ENCODE peak calls at places on chromosomes 1 and 21, in four cellular contexts. S, H, Y and Z are unnamed samples.

GRCh38 chr1:170864238-170864637 is 71.1 kb upstream of the MROH9 start:
- DNase-seq in S (no peak), H (no peak), Y (no peak), Z (no peak)

GRCh38 chr1:156550346-156550745 is 22.0 kb downstream of the IQGAP3 start:
- DNase-seq in S (no peak), H (no peak), Y (no peak), Z (no peak)

GRCh38 chr1:12015001-12015491 is 4.3 kb upstream of the MIIP start:
- DNase-seq in S (no peak), H (no peak), Y (no peak), Z (no peak)

GRCh38 chr1:69523032-69523431 is 44.7 kb upstream of the LRRC7 start:
- DNase-seq in S (no peak), H (no peak), Y (no peak), Z (no peak)

GRCh38 chr1:80836505-80836904 is 964.2 kb upstream of the ADGRL2 start:
- DNase-seq in S (no peak), H (no peak), Y (no peak), Z (no peak)

GRCh38 chr1:154014154-154014910 is 23.8 kb downstream of the RPS27 start:
- DNase-seq in S (no peak), H (no peak), Y (no peak), Z (no peak)

GRCh38 chr1:61536722-61537121 is 188.2 kb downstream of the TM2D1 start:
- DNase-seq in S (no peak), H (no peak), Y (no peak), Z (no peak)

GRCh38 chr1:182069028-182069466 is 7.5 kb upstream of the ZNF648 start:
- DNase-seq in S (peak; percentile 92), H (peak; percentile 81), Y (peak; percentile 42), Z (peak; percentile 84)

GRCh38 chr1:212212901-212213300 is 72.3 kb upstream of the PPP2R5A start:
- DNase-seq in S (no peak), H (no peak), Y (no peak), Z (no peak)

GRCh38 chr1:12142141-12142823 is 24.5 kb upstream of the TNFRSF1B start:
- DNase-seq in S (no peak), H (no peak), Y (no peak), Z (no peak)

GRCh38 chr1:95679262-95679661 is 445.3 kb downstream of the RWDD3 start:
- DNase-seq in S (no peak), H (no peak), Y (no peak), Z (no peak)

GRCh38 chr1:218659911-218660677 is 315.0 kb downstream of the TGFB2 start:
- DNase-seq in S (no peak), H (no peak), Y (no peak), Z (no peak)

GRCh38 chr1:24119859-24120756 is 8.2 kb upstream of the MYOM3 start:
- DNase-seq in S (no peak), H (no peak), Y (peak; percentile 85), Z (no peak)

GRCh38 chr21:28099296-28099695 is 893.4 kb downstream of the LTN1 start:
- DNase-seq in S (no peak), H (no peak), Y (no peak), Z (no peak)

GRCh38 chr1:205191127-205191577 is 20.4 kb downstream of the DSTYK start:
- DNase-seq in S (no peak), H (no peak), Y (peak; percentile 73), Z (no peak)

GRCh38 chr1:15799928-15800835 is 7.3 kb downstream of the UQCRHL start:
- DNase-seq in S (peak; percentile 62), H (peak; percentile 75), Y (peak; percentile 98), Z (peak; percentile 81)
- H3K27ac ChIP-seq in S (no peak overlapping the region), H (no peak overlapping the region), Y (peak overlapping the region; percentile 83), Z (peak overlapping the region; percentile 97)

GRCh38 chr1:111621050-111621449 is 1.5 kb downstream of the RAP1A start:
- DNase-seq in S (no peak), H (no peak), Y (no peak), Z (no peak)
- H3K9ac ChIP-seq in S (no peak overlapping the region), H (peak overlapping the region; percentile 74), Y (peak overlapping the region; percentile 90), Z (peak overlapping the region; percentile 78)

GRCh38 chr1:43821471-43821870 is 112.1 kb upstream of the ARTN start:
- DNase-seq in S (no peak), H (no peak), Y (no peak), Z (no peak)

GRCh38 chr1:43819354-43819753 is 112.0 kb downstream of the ST3GAL3 start:
- DNase-seq in S (no peak), H (peak; percentile 22), Y (no peak), Z (no peak)

GRCh38 chr1:43818691-43819090 is 111.4 kb downstream of the ST3GAL3 start:
- DNase-seq in S (no peak), H (no peak), Y (no peak), Z (no peak)

GRCh38 chr1:43824795-43825194 is 108.8 kb upstream of the ARTN start:
- DNase-seq in S (no peak), H (no peak), Y (no peak), Z (no peak)

DNA sequence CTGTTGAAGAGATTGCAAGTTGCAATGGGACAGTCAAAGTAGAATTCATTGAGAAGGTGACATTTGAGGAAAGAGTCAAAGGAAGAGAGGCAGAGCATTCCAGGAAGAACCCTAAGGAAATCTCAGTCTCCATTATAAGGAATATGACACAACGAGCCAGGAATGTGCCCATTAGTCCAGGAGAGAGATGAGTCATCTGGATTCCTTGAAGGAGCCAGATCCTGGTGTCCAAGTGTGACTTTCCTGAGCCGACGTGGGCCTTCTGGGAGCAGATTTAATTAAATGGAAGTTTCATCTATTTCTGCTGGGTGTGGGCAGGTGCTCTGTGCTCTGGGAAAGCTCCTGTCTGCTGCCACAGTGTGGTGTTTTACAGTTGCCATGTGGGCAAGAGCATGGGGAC is 111.6 kb upstream of the ARTN start:
- DNase-seq in S (no peak), H (no peak), Y (no peak), Z (no peak)
- TF ChIP-seq CHD2 in S (no peak), H (no peak), Y (no peak), Z (no peak)

GRCh38 chr1:216812966-216813365 is 89.7 kb upstream of the ESRRG start:
- DNase-seq in S (no peak), H (no peak), Y (no peak), Z (no peak)
- H3K27ac ChIP-seq in S (no peak overlapping the region), H (no peak overlapping the region), Y (no peak overlapping the region), Z (no peak overlapping the region)

GRCh38 chr1:2585318-2586092 is 1.1 kb upstream of the PRXL2B start:
- DNase-seq in S (peak; percentile 61), H (peak; percentile 91), Y (peak; percentile 63), Z (peak; percentile 82)

GRCh38 chr1:2582401-2582800 is 4.2 kb upstream of the PRXL2B start:
- DNase-seq in S (no peak), H (no peak), Y (no peak), Z (no peak)

GRCh38 chr1:2583331-2583791 is 3.2 kb upstream of the PRXL2B start:
- DNase-seq in S (no peak), H (no peak), Y (no peak), Z (no peak)

GRCh38 chr1:2584822-2585317 is 1.7 kb upstream of the PRXL2B start:
- DNase-seq in S (no peak), H (no peak), Y (no peak), Z (no peak)

DNA sequence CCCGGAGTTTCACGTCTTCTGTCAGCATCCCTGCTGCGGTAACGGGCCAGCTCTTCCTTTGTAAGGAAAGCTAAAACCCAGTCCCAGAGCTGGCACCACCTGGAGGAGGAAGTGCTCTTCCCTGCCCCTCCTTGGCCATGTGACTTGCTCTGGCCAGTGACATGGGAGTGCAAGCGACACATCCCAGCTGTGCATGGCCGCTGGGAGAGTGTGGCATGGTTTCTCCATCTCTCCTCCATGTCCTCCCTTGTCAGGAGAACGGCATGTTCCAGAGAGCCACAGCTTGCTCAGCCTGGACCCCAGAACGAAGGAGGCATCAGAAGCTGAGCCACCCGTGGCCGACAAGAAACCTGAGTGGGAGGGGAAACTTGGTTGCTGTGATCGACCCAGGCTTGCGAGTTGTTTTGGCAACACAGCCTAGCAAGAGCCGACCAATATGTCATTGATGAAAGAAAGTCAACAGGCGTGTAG is 2.7 kb upstream of the PRXL2B start:
- DNase-seq in S (no peak), H (no peak), Y (no peak), Z (no peak)
- H3K9ac ChIP-seq in S (no peak overlapping the region), H (no peak overlapping the region), Y (no peak overlapping the region), Z (no peak overlapping the region)

GRCh38 chr1:56967355-56967754 is 1.5 kb upstream of the C8B start:
- DNase-seq in S (no peak), H (no peak), Y (no peak), Z (no peak)

GRCh38 chr1:56967900-56968832 is 2.4 kb upstream of the C8B start:
- DNase-seq in S (peak; percentile 93), H (peak; percentile 69), Y (peak; percentile 58), Z (peak; percentile 40)

GRCh38 chr1:56966698-56966999 is 834 bp upstream of the C8B start:
- DNase-seq in S (no peak), H (no peak), Y (no peak), Z (no peak)

GRCh38 chr1:56970280-56970679 is 4.5 kb upstream of the C8B start:
- DNase-seq in S (no peak), H (no peak), Y (peak; percentile 51), Z (no peak)

GRCh38 chr1:56968878-56969495 is 3.2 kb upstream of the C8B start:
- DNase-seq in S (no peak), H (no peak), Y (no peak), Z (no peak)
- TF ChIP-seq CHD2 in S (no peak), H (no peak), Y (no peak), Z (no peak)

GRCh38 chr1:7299994-7300393 is 471.1 kb upstream of the VAMP3 start:
- DNase-seq in S (no peak), H (no peak), Y (no peak), Z (no peak)
- H3K27ac ChIP-seq in S (no peak overlapping the region), H (no peak overlapping the region), Y (no peak overlapping the region), Z (peak overlapping the region; percentile 100)

DNA sequence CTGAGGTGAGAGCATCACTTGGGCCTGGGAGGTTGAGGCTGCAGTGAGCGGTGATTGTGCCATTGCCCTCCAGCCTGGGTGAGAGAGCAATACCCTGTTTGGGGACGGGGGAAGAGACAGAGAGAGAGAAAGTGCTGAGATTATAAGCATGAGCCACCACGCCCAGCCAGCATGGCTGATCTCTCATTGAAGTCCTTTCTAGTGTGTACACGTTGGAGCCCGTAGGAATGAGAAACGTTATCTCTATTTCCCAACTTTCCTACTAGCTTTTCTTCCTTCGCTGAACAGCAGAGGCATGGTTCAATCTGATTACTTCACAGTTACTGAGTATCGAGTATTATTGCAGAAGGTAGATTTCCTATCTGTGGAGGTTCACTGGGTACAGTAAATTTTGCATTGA is 4.5 kb downstream of the PEX14 start:
- DNase-seq in S (no peak), H (no peak), Y (no peak), Z (no peak)
- H3K9ac ChIP-seq in S (no peak overlapping the region), H (no peak overlapping the region), Y (no peak overlapping the region), Z (no peak overlapping the region)